ENCODE peak calls at places on chromosome 19, in four cellular contexts. M is CD8-positive, alpha-beta memory T cell; T is left ventricle myocardium superior; A is HFF-Myc. O is an unnamed sample.
A peak's percentile ranks its signal among the peaks of the same experiment; 100 is the strongest.

GRCh38 chr19:35341565-35342225 is 6.0 kb upstream of the FFAR1 start:
- DNase-seq in M (no peak), T (peak; percentile 6), A (no peak), O (peak; percentile 71)

GRCh38 chr19:13102666-13103584 is at the start of gene LYL1:
- DNase-seq in M (no peak), T (peak; percentile 93), A (no peak), O (peak; percentile 97)

GRCh38 chr19:2722541-2723344 is 1.6 kb upstream of the DIRAS1 start:
- DNase-seq in M (no peak), T (peak; percentile 86), A (no peak), O (no peak)

GRCh38 chr19:12752056-12752781 is 628 bp downstream of the BEST2 start:
- DNase-seq in M (no peak), T (no peak), A (no peak), O (no peak)

GRCh38 chr19:42421591-42422031 is 5.6 kb downstream of the LIPE start:
- DNase-seq in M (no peak), T (peak; percentile 66), A (no peak), O (peak; percentile 80)

GRCh38 chr19:3979674-3980352 is 5.5 kb downstream of the EEF2 start:
- DNase-seq in M (peak; percentile 5), T (no peak), A (no peak), O (no peak)

GRCh38 chr19:29487432-29487831 is 38.4 kb upstream of the VSTM2B start:
- DNase-seq in M (no peak), T (no peak), A (no peak), O (peak; percentile 50)

GRCh38 chr19:54518844-54519243 is 16.2 kb downstream of the LAIR2 start:
- DNase-seq in M (no peak), T (no peak), A (no peak), O (no peak)

GRCh38 chr19:16259385-16260159 is 61.9 kb downstream of the AP1M1 start:
- DNase-seq in M (no peak), T (peak; percentile 57), A (no peak), O (peak; percentile 95)

GRCh38 chr19:40776364-40776763 is 1.0 kb downstream of the MIA start:
- DNase-seq in M (no peak), T (no peak), A (no peak), O (no peak)

GRCh38 chr19:35856546-35857149 is at the start of gene KIRREL2:
- DNase-seq in M (no peak), T (no peak), A (no peak), O (peak; percentile 77)

GRCh38 chr19:20197747-20198146 is 30.7 kb downstream of the ZNF486 start:
- DNase-seq in M (no peak), T (no peak), A (no peak), O (no peak)

GRCh38 chr19:41335467-41335866 is 18.3 kb downstream of the TGFB1 start:
- DNase-seq in M (no peak), T (no peak), A (no peak), O (no peak)

GRCh38 chr19:31539386-31539785 is 190.2 kb upstream of the TSHZ3 start:
- DNase-seq in M (no peak), T (no peak), A (no peak), O (no peak)

GRCh38 chr19:10858204-10858828 is 10.1 kb downstream of the C19orf38 start:
- DNase-seq in M (peak; percentile 32), T (no peak), A (no peak), O (no peak)

GRCh38 chr19:6233051-6233826 is 46.5 kb downstream of the MLLT1 start:
- DNase-seq in M (no peak), T (peak; percentile 85), A (no peak), O (peak; percentile 81)

GRCh38 chr19:38665950-38666661 is 18.7 kb downstream of the ACTN4 start:
- DNase-seq in M (no peak), T (peak; percentile 74), A (no peak), O (peak; percentile 78)

GRCh38 chr19:16052353-16052752 is 23.9 kb upstream of the TPM4 start:
- DNase-seq in M (no peak), T (no peak), A (no peak), O (no peak)

GRCh38 chr19:13920524-13920923 is 14.5 kb downstream of the CC2D1A start:
- DNase-seq in M (no peak), T (no peak), A (no peak), O (no peak)

GRCh38 chr19:21751379-21751778 is 16.0 kb downstream of the ZNF100 start:
- DNase-seq in M (no peak), T (no peak), A (no peak), O (no peak)

GRCh38 chr19:8459520-8460260 is 14.9 kb downstream of the HNRNPM start:
- DNase-seq in M (no peak), T (no peak), A (no peak), O (no peak)

GRCh38 chr19:23527797-23528196 is 132.5 kb upstream of the ZNF91 start:
- DNase-seq in M (no peak), T (no peak), A (no peak), O (no peak)

GRCh38 chr19:44891016-44891882 is at the start of gene TOMM40:
- DNase-seq in M (no peak), T (peak; percentile 100), A (peak; percentile 99), O (peak; percentile 98)

GRCh38 chr19:31335716-31336115 is 13.5 kb downstream of the TSHZ3 start:
- DNase-seq in M (no peak), T (no peak), A (no peak), O (no peak)

GRCh38 chr19:50556236-50557008 is 11.8 kb downstream of the LRRC4B start:
- DNase-seq in M (peak; percentile 67), T (peak; percentile 89), A (peak; percentile 12), O (peak; percentile 88)